ENCODE peak calls at places on chromosomes 11 and 22, in nine cellular contexts. D is right lobe of liver, F is neural progenitor cell, H is cardiac muscle cell, X is left ventricle myocardium inferior, O is BJ, C is WERI-Rb-1, K is Peyer's patch, L is psoas muscle. J is an unnamed sample.

GRCh38 chr11:31643831-31644230 is 134.3 kb downstream of the ELP4 start:
- DNase-seq in C (peak; percentile 5), O (peak; percentile 13), D (no peak), X (no peak), H (peak; percentile 42), L (no peak), F (no peak), K (no peak), J (peak; percentile 53)

GRCh38 chr11:3992964-3993363 is 101.6 kb upstream of the RRM1 start:
- DNase-seq in F (no peak), O (no peak), L (no peak), C (no peak), H (no peak), K (no peak), D (no peak), X (no peak), J (no peak)

GRCh38 chr11:47152953-47153950 is 23.4 kb downstream of the ARFGAP2 start:
- DNase-seq in X (peak; percentile 81), H (peak; percentile 87), F (peak; percentile 84), C (peak; percentile 77), L (peak; percentile 89), O (no peak), K (peak; percentile 88), D (peak; percentile 73), J (peak; percentile 88)

GRCh38 chr11:63822438-63822837 is 9.2 kb downstream of the SPINDOC start:
- DNase-seq in L (no peak), O (no peak), C (no peak), H (no peak), D (no peak), K (no peak), F (no peak), X (no peak), J (no peak)

GRCh38 chr22:36641902-36642640 is 61.5 kb downstream of the CACNG2 start:
- DNase-seq in D (no peak), C (no peak), X (no peak), F (no peak), O (peak; percentile 4), L (no peak), K (no peak), H (peak; percentile 57), J (peak; percentile 68)

GRCh38 chr11:61810671-61811175 is 6.1 kb downstream of the FADS1 start:
- DNase-seq in O (no peak), F (no peak), X (no peak), H (no peak), C (no peak), D (no peak), K (no peak), L (no peak), J (no peak)

GRCh38 chr11:118265954-118266353 is 1.9 kb upstream of the MPZL2 start:
- DNase-seq in C (no peak), L (no peak), X (peak; percentile 20), D (no peak), O (no peak), H (no peak), K (peak; percentile 64), F (no peak), J (no peak)

GRCh38 chr22:49968831-49969661 is 8.5 kb downstream of the PIM3 start:
- DNase-seq in C (peak; percentile 9), F (peak; percentile 3), H (no peak), D (peak; percentile 30), X (peak; percentile 23), O (no peak), L (peak; percentile 56), K (peak; percentile 51), J (no peak)

GRCh38 chr11:68692115-68692514 is 7.8 kb downstream of the GAL start:
- DNase-seq in K (peak; percentile 40), O (no peak), L (no peak), C (no peak), H (no peak), X (no peak), D (no peak), F (no peak), J (no peak)

GRCh38 chr11:107562647-107563208 is 2.8 kb downstream of the ALKBH8 start:
- DNase-seq in D (no peak), O (no peak), F (no peak), X (no peak), C (no peak), H (peak; percentile 44), L (no peak), K (no peak), J (peak; percentile 53)

GRCh38 chr11:62444271-62444833 is 25.5 kb downstream of the SCGB1A1 start:
- DNase-seq in D (peak; percentile 40), C (peak; percentile 26), X (peak; percentile 62), O (no peak), F (peak; percentile 41), L (peak; percentile 85), K (peak; percentile 78), H (peak; percentile 78), J (peak; percentile 80)

GRCh38 chr22:21067901-21068680 is 22.3 kb downstream of the LRRC74B start:
- DNase-seq in K (no peak), F (no peak), L (no peak), C (no peak), X (no peak), H (no peak), O (no peak), D (no peak), J (no peak)

GRCh38 chr11:64090811-64091516 is 55.2 kb downstream of the FLRT1 start:
- DNase-seq in K (no peak), H (peak; percentile 82), L (no peak), F (peak; percentile 64), O (no peak), X (no peak), D (no peak), C (no peak), J (peak; percentile 63)

GRCh38 chr11:111449158-111449557 is 63.0 kb downstream of the BTG4 start:
- DNase-seq in D (no peak), F (no peak), L (no peak), X (no peak), K (no peak), H (no peak), O (no peak), C (no peak), J (no peak)

GRCh38 chr11:80082386-80082785 is 641.6 kb upstream of the TENM4 start:
- DNase-seq in F (no peak), X (no peak), C (no peak), K (no peak), L (no peak), H (no peak), O (no peak), D (no peak), J (no peak)

GRCh38 chr22:46801331-46801811 is 38.9 kb downstream of the TBC1D22A start:
- DNase-seq in F (no peak), D (no peak), C (no peak), O (no peak), L (no peak), X (no peak), K (no peak), H (no peak), J (no peak)

GRCh38 chr11:62954478-62954877 is 30.3 kb downstream of the SLC22A6 start:
- DNase-seq in L (no peak), D (no peak), X (no peak), H (no peak), C (no peak), F (no peak), O (no peak), K (no peak), J (no peak)

GRCh38 chr11:72443016-72443415 is 8.7 kb upstream of the CLPB start:
- DNase-seq in K (no peak), F (no peak), O (no peak), H (peak; percentile 48), C (no peak), D (no peak), X (no peak), L (no peak), J (peak; percentile 61)

GRCh38 chr11:17838102-17838501 is 103.5 kb downstream of the KCNC1 start:
- DNase-seq in O (no peak), K (no peak), D (no peak), H (no peak), F (no peak), C (no peak), X (no peak), L (peak; percentile 66), J (no peak)
- TF ChIP-seq CTCF in O (no peak), K (no peak), D (no peak), H (no peak), F (no peak), C (no peak), X (no peak), L (no peak), J (no peak)

GRCh38 chr11:416757-417621 is 2.2 kb upstream of the SIGIRR start:
- DNase-seq in C (no peak), L (peak; percentile 68), O (no peak), X (peak; percentile 66), K (peak; percentile 81), H (peak; percentile 34), D (peak; percentile 49), F (peak; percentile 62), J (peak; percentile 16)
- H3K4me3 ChIP-seq in C (peak overlapping the region; percentile 45), L (peak overlapping the region; percentile 64), O (peak overlapping the region; percentile 47), X (peak overlapping the region; percentile 68), K (peak overlapping the region; percentile 85), H (peak overlapping the region; percentile 35), D (peak overlapping the region; percentile 60), F (peak overlapping the region; percentile 60), J (peak overlapping the region; percentile 54)

DNA sequence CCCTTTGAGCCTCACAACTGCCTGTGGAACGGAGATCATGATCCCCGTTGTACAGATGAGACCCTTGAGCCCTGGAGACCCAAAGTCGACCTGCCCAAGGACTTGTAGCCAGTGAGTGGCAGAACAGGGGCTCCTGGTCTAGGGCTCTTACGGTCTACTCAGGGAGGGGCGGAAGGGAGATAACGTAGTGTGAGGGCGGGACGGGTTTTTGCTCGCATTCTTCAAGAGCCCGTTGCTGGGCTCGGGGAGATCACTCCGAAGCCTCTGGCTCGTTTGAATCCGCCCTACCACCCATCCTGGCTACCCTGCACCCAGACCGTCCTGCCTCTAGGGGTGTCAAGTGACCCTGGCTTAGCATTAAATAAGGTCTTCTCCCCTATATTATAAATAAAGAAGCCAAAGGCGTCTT is 637 bp downstream of the CRY2 start:
- DNase-seq in D (peak; percentile 41), L (peak; percentile 66), X (peak; percentile 29), C (peak; percentile 21), K (peak; percentile 70), O (no peak), H (peak; percentile 73), F (peak; percentile 71), J (peak; percentile 76)
- TF ChIP-seq CTCF in D (peak; percentile 7), L (peak; percentile 19), X (peak; percentile 34), C (peak; percentile 8), K (no peak), O (peak; percentile 36), H (peak; percentile 18), F (no peak), J (peak; percentile 42)

DNA sequence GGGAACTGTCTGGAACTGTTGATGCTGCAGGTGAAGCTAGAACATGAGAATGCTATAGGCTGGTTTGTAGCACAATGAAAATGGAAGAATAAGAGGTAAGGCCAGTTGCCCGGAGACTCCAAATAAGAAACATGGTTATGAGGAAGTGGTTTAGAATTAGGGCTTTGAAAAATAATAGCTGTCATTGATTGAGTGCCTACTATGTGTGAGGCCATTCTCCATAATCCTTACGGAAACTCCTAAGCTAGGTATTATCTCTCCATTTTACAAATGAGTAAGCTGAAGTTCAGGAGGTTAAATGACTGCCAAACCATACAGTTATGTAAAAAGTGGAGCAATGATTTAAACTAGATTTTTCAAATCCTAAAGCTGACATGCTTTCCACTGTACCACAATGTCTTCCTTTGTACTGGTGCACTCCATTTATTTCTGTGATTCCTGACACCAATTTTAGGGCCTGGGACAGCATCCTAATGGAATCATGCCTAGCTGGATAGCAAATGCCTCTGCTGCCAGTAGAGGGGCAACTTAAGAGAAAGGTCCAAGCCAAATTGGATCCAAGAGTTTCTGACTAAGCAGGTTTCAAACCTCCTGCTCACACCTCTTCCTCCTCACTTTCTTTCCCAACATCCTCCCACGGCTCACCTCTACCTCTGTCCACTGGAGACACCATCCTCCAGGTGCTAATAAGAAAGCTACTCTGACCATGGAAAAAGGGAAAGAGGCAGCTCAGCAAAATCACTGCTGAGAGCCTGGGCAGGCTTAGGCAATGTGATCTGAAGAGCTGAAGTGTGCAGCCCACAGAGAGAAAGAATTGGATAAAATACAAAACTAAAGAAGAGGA is 46.9 kb upstream of the PICALM start:
- DNase-seq in X (no peak), C (no peak), D (no peak), K (no peak), O (no peak), F (no peak), L (no peak), H (no peak), J (no peak)
- H3K4me3 ChIP-seq in X (no peak overlapping the region), C (no peak overlapping the region), D (no peak overlapping the region), K (no peak overlapping the region), O (no peak overlapping the region), F (no peak overlapping the region), L (no peak overlapping the region), H (no peak overlapping the region), J (no peak overlapping the region)